ENCODE peak calls at places on chromosomes 5 and 9, in eight cellular contexts. One of them, this sample, is unnamed.

GRCh38 chr5:23146183-23146582 is 293.0 kb upstream of the CDH12 start:
- DNase-seq in small intestine: no peak
- DNase-seq in aorta: no peak
- DNase-seq in effector memory CD4-positive, alpha-beta T cell: no peak
- DNase-seq in neural progenitor cell: no peak
- DNase-seq in upper lobe of right lung: no peak
- DNase-seq in CD4-positive, CD25-positive, alpha-beta regulatory T cell: no peak
- DNase-seq in lower lobe of right lung: no peak
- DNase-seq in this sample: no peak

GRCh38 chr9:70954126-70954525 is 167.3 kb downstream of the TRPM3 start:
- DNase-seq in upper lobe of right lung: no peak
- DNase-seq in effector memory CD4-positive, alpha-beta T cell: no peak
- DNase-seq in small intestine: no peak
- DNase-seq in CD4-positive, CD25-positive, alpha-beta regulatory T cell: no peak
- DNase-seq in aorta: no peak
- DNase-seq in neural progenitor cell: peak; percentile 81
- DNase-seq in lower lobe of right lung: no peak
- DNase-seq in this sample: no peak

GRCh38 chr5:172504736-172505402 is 50.5 kb upstream of the SH3PXD2B start:
- DNase-seq in lower lobe of right lung: no peak
- DNase-seq in aorta: no peak
- DNase-seq in CD4-positive, CD25-positive, alpha-beta regulatory T cell: no peak
- DNase-seq in effector memory CD4-positive, alpha-beta T cell: no peak
- DNase-seq in upper lobe of right lung: peak; percentile 11
- DNase-seq in neural progenitor cell: no peak
- DNase-seq in small intestine: no peak
- DNase-seq in this sample: no peak

GRCh38 chr5:76735762-76736545 is 20.0 kb downstream of the F2R start:
- DNase-seq in neural progenitor cell: no peak
- DNase-seq in small intestine: no peak
- DNase-seq in effector memory CD4-positive, alpha-beta T cell: no peak
- DNase-seq in lower lobe of right lung: no peak
- DNase-seq in upper lobe of right lung: no peak
- DNase-seq in CD4-positive, CD25-positive, alpha-beta regulatory T cell: no peak
- DNase-seq in aorta: no peak
- DNase-seq in this sample: no peak

GRCh38 chr5:120454094-120454798 is 9.9 kb upstream of the PRR16 start:
- DNase-seq in small intestine: no peak
- DNase-seq in aorta: no peak
- DNase-seq in effector memory CD4-positive, alpha-beta T cell: no peak
- DNase-seq in lower lobe of right lung: no peak
- DNase-seq in CD4-positive, CD25-positive, alpha-beta regulatory T cell: no peak
- DNase-seq in neural progenitor cell: peak; percentile 42
- DNase-seq in upper lobe of right lung: no peak
- DNase-seq in this sample: no peak

GRCh38 chr5:158468444-158468843 is 609.5 kb upstream of the CLINT1 start:
- DNase-seq in aorta: no peak
- DNase-seq in upper lobe of right lung: no peak
- DNase-seq in neural progenitor cell: no peak
- DNase-seq in effector memory CD4-positive, alpha-beta T cell: no peak
- DNase-seq in CD4-positive, CD25-positive, alpha-beta regulatory T cell: no peak
- DNase-seq in lower lobe of right lung: no peak
- DNase-seq in small intestine: no peak
- DNase-seq in this sample: no peak

GRCh38 chr9:37302277-37302676 is 120.2 kb upstream of the GRHPR start:
- DNase-seq in lower lobe of right lung: no peak
- DNase-seq in CD4-positive, CD25-positive, alpha-beta regulatory T cell: peak; percentile 90
- DNase-seq in aorta: no peak
- DNase-seq in neural progenitor cell: no peak
- DNase-seq in small intestine: peak; percentile 48
- DNase-seq in effector memory CD4-positive, alpha-beta T cell: no peak
- DNase-seq in upper lobe of right lung: no peak
- DNase-seq in this sample: peak; percentile 68

GRCh38 chr5:37603072-37603471 is 224.0 kb downstream of the WDR70 start:
- DNase-seq in CD4-positive, CD25-positive, alpha-beta regulatory T cell: no peak
- DNase-seq in effector memory CD4-positive, alpha-beta T cell: no peak
- DNase-seq in small intestine: no peak
- DNase-seq in upper lobe of right lung: no peak
- DNase-seq in neural progenitor cell: no peak
- DNase-seq in lower lobe of right lung: no peak
- DNase-seq in aorta: no peak
- DNase-seq in this sample: no peak

GRCh38 chr9:137194388-137194787 is 5.9 kb downstream of the SSNA1 start:
- DNase-seq in neural progenitor cell: peak; percentile 42
- DNase-seq in upper lobe of right lung: no peak
- DNase-seq in lower lobe of right lung: no peak
- DNase-seq in CD4-positive, CD25-positive, alpha-beta regulatory T cell: no peak
- DNase-seq in small intestine: no peak
- DNase-seq in effector memory CD4-positive, alpha-beta T cell: no peak
- DNase-seq in aorta: no peak
- DNase-seq in this sample: no peak

GRCh38 chr9:137195525-137196220 is 4.9 kb downstream of the TPRN start:
- DNase-seq in aorta: no peak
- DNase-seq in upper lobe of right lung: no peak
- DNase-seq in small intestine: peak; percentile 95
- DNase-seq in CD4-positive, CD25-positive, alpha-beta regulatory T cell: no peak
- DNase-seq in lower lobe of right lung: no peak
- DNase-seq in neural progenitor cell: no peak
- DNase-seq in effector memory CD4-positive, alpha-beta T cell: no peak
- DNase-seq in this sample: no peak

GRCh38 chr9:137192859-137193258 is 4.4 kb downstream of the SSNA1 start:
- DNase-seq in neural progenitor cell: no peak
- DNase-seq in aorta: no peak
- DNase-seq in effector memory CD4-positive, alpha-beta T cell: no peak
- DNase-seq in small intestine: no peak
- DNase-seq in lower lobe of right lung: no peak
- DNase-seq in upper lobe of right lung: no peak
- DNase-seq in CD4-positive, CD25-positive, alpha-beta regulatory T cell: no peak
- DNase-seq in this sample: no peak

GRCh38 chr9:137193771-137194170 is 5.3 kb downstream of the SSNA1 start:
- DNase-seq in neural progenitor cell: no peak
- DNase-seq in upper lobe of right lung: no peak
- DNase-seq in effector memory CD4-positive, alpha-beta T cell: no peak
- DNase-seq in lower lobe of right lung: no peak
- DNase-seq in CD4-positive, CD25-positive, alpha-beta regulatory T cell: no peak
- DNase-seq in small intestine: no peak
- DNase-seq in aorta: no peak
- DNase-seq in this sample: no peak

DNA sequence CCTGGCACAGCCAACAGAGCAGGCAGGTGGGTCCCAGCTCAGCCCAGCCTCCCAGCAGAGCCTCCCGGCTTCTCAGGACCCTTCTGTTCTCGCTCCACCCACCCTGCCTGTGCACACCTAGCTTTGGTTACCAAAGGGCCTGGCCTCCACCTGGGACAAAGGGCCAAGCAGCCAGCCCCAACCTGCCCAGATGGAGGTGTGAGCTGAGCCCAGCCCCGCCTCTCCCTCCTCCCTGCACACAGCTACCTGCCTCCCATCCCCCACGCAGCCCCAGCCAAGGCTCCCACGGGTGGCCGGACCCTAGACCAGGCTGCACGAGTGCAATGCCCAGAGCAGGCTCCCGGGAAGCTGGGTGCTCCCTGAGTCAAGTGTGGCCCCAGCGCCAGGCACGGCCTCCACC is 5.6 kb downstream of the TPRN start:
- DNase-seq in CD4-positive, CD25-positive, alpha-beta regulatory T cell: no peak
- DNase-seq in small intestine: peak; percentile 87
- DNase-seq in upper lobe of right lung: no peak
- DNase-seq in effector memory CD4-positive, alpha-beta T cell: no peak
- DNase-seq in aorta: no peak
- DNase-seq in lower lobe of right lung: no peak
- DNase-seq in neural progenitor cell: no peak
- DNase-seq in this sample: no peak
- H3K4me1 ChIP-seq in CD4-positive, CD25-positive, alpha-beta regulatory T cell: peaks cover 12% of the 10 kb centered on the region
- H3K4me1 ChIP-seq in small intestine: peaks cover 2% of the 10 kb centered on the region
- H3K4me1 ChIP-seq in upper lobe of right lung: peaks cover 34% of the 10 kb centered on the region
- H3K4me1 ChIP-seq in effector memory CD4-positive, alpha-beta T cell: peaks cover 11% of the 10 kb centered on the region
- H3K4me1 ChIP-seq in aorta: no peaks in the 10 kb centered on the region
- H3K4me1 ChIP-seq in lower lobe of right lung: peaks cover 69% of the 10 kb centered on the region
- H3K4me1 ChIP-seq in neural progenitor cell: peaks cover 7% of the 10 kb centered on the region
- H3K4me1 ChIP-seq in this sample: peaks cover 14% of the 10 kb centered on the region

GRCh38 chr9:126144617-126145456 is 181.8 kb upstream of the MVB12B start:
- DNase-seq in effector memory CD4-positive, alpha-beta T cell: no peak
- DNase-seq in CD4-positive, CD25-positive, alpha-beta regulatory T cell: no peak
- DNase-seq in neural progenitor cell: no peak
- DNase-seq in upper lobe of right lung: peak; percentile 2
- DNase-seq in small intestine: no peak
- DNase-seq in lower lobe of right lung: no peak
- DNase-seq in aorta: no peak
- DNase-seq in this sample: no peak

GRCh38 chr9:126147620-126148522 is 178.8 kb upstream of the MVB12B start:
- DNase-seq in small intestine: no peak
- DNase-seq in effector memory CD4-positive, alpha-beta T cell: no peak
- DNase-seq in aorta: no peak
- DNase-seq in upper lobe of right lung: peak; percentile 3
- DNase-seq in neural progenitor cell: no peak
- DNase-seq in lower lobe of right lung: no peak
- DNase-seq in CD4-positive, CD25-positive, alpha-beta regulatory T cell: no peak
- DNase-seq in this sample: no peak

GRCh38 chr9:126145887-126146253 is 180.8 kb upstream of the MVB12B start:
- DNase-seq in lower lobe of right lung: no peak
- DNase-seq in neural progenitor cell: no peak
- DNase-seq in small intestine: no peak
- DNase-seq in aorta: no peak
- DNase-seq in upper lobe of right lung: no peak
- DNase-seq in CD4-positive, CD25-positive, alpha-beta regulatory T cell: no peak
- DNase-seq in effector memory CD4-positive, alpha-beta T cell: no peak
- DNase-seq in this sample: no peak

GRCh38 chr9:126147186-126147585 is 179.4 kb upstream of the MVB12B start:
- DNase-seq in neural progenitor cell: no peak
- DNase-seq in small intestine: no peak
- DNase-seq in lower lobe of right lung: no peak
- DNase-seq in CD4-positive, CD25-positive, alpha-beta regulatory T cell: no peak
- DNase-seq in effector memory CD4-positive, alpha-beta T cell: no peak
- DNase-seq in upper lobe of right lung: peak; percentile 21
- DNase-seq in aorta: no peak
- DNase-seq in this sample: no peak

DNA sequence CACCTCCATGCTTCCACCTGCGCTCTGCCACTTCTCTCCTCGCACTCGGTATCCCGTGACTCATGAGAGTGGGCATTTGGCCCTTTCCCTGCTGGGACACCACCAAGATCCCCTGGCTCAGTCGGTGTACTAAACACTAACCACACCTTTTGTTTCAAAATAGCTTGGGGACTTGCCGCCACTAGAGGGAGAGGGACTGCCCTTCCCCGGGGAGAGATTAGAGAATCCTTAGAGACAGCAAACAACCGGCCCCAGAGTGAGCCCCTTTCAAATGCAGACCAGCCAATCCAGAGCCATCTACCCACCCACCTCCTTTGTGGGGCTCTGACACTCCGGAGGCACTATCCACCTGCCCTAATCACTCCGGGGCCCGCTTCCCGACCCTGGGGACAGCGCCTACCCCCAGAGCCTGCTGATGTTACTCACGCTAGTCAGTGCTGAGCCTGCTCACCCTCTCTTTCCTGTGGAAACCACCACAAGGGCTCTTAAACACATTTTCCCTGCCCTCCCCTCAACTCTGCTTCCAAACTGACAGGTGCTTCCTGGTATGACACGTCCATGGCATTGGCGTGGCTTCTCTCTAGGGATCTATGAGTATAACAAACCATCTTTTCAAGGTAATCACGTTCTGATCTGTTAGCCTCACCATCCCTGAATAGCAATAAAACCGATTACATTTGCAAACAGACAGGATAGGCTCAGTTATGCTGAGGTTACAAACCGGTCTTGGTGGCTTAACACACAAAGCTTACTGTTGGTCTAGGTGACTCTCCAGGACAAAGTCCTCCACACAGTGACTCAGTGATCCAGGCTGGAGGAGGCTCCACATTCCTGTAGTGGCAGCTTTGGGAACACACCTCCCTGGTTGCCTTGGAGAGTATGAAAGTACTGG is 180.1 kb upstream of the MVB12B start:
- DNase-seq in upper lobe of right lung: peak; percentile 45
- DNase-seq in neural progenitor cell: peak; percentile 87
- DNase-seq in lower lobe of right lung: no peak
- DNase-seq in effector memory CD4-positive, alpha-beta T cell: no peak
- DNase-seq in CD4-positive, CD25-positive, alpha-beta regulatory T cell: peak; percentile 21
- DNase-seq in small intestine: peak; percentile 71
- DNase-seq in aorta: no peak
- DNase-seq in this sample: no peak
- H3K27me3 ChIP-seq in upper lobe of right lung: peaks cover 22% of the 10 kb centered on the region
- H3K27me3 ChIP-seq in neural progenitor cell: peaks cover 17% of the 10 kb centered on the region
- H3K27me3 ChIP-seq in lower lobe of right lung: peaks cover 6% of the 10 kb centered on the region
- H3K27me3 ChIP-seq in effector memory CD4-positive, alpha-beta T cell: peaks cover 9% of the 10 kb centered on the region
- H3K27me3 ChIP-seq in CD4-positive, CD25-positive, alpha-beta regulatory T cell: peaks cover 3% of the 10 kb centered on the region
- H3K27me3 ChIP-seq in small intestine: no peaks in the 10 kb centered on the region
- H3K27me3 ChIP-seq in aorta: no peaks in the 10 kb centered on the region
- H3K27me3 ChIP-seq in this sample: no peaks in the 10 kb centered on the region

DNA sequence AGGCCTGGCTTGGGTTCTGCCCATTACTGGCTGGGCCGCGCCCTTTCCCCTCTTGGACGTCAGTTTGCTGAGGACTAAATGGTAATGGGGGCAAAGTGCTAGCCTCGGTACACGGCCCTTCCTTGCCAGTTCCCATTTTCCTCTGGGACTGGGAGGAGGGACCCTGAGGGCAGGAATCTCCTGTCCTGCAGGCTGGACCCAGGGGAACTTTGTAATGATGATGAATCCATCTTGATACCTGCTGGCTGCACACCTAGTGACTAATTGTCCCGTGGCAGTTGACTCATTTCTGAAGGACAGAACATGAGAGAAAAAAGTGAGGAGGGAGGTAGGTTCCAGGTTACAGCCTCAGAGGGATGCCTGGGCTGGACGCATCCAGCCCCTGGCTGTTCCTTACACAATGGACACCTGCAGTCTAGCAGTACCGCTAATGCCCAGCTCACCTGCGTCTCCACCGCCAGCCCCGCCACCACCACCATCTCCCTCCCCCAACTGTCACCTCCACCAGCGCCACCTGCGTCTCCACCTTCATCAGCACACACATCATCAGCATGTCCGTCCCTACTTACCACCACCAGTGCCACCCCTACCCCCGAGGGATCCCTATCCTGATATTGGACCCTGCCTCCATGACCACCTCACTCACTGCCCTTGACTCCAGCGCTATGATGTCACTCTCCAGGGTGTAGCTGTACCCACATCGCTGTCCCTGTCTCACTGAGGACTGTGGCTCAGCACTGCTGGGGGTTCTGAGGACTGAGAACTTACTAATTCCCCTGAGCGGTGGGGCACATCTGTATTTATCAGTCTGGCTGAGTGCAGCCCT is 4.3 kb downstream of the CDHR2 start:
- DNase-seq in aorta: no peak
- DNase-seq in small intestine: peak; percentile 96
- DNase-seq in lower lobe of right lung: no peak
- DNase-seq in neural progenitor cell: no peak
- DNase-seq in upper lobe of right lung: no peak
- DNase-seq in CD4-positive, CD25-positive, alpha-beta regulatory T cell: no peak
- DNase-seq in effector memory CD4-positive, alpha-beta T cell: no peak
- DNase-seq in this sample: no peak
- H3K4me1 ChIP-seq in aorta: no peaks in the 10 kb centered on the region
- H3K4me1 ChIP-seq in small intestine: no peaks in the 10 kb centered on the region
- H3K4me1 ChIP-seq in lower lobe of right lung: no peaks in the 10 kb centered on the region
- H3K4me1 ChIP-seq in neural progenitor cell: peaks cover 5% of the 10 kb centered on the region
- H3K4me1 ChIP-seq in upper lobe of right lung: no peaks in the 10 kb centered on the region
- H3K4me1 ChIP-seq in CD4-positive, CD25-positive, alpha-beta regulatory T cell: peaks cover 22% of the 10 kb centered on the region
- H3K4me1 ChIP-seq in effector memory CD4-positive, alpha-beta T cell: peaks cover 32% of the 10 kb centered on the region
- H3K4me1 ChIP-seq in this sample: peaks cover 38% of the 10 kb centered on the region

GRCh38 chr5:170753311-170753710 is 30.2 kb upstream of the GABRP start:
- DNase-seq in lower lobe of right lung: no peak
- DNase-seq in aorta: no peak
- DNase-seq in effector memory CD4-positive, alpha-beta T cell: no peak
- DNase-seq in CD4-positive, CD25-positive, alpha-beta regulatory T cell: no peak
- DNase-seq in upper lobe of right lung: no peak
- DNase-seq in small intestine: no peak
- DNase-seq in neural progenitor cell: no peak
- DNase-seq in this sample: no peak

GRCh38 chr5:170752257-170753215 is 31.0 kb upstream of the GABRP start:
- DNase-seq in small intestine: peak; percentile 35
- DNase-seq in aorta: no peak
- DNase-seq in effector memory CD4-positive, alpha-beta T cell: no peak
- DNase-seq in CD4-positive, CD25-positive, alpha-beta regulatory T cell: no peak
- DNase-seq in lower lobe of right lung: no peak
- DNase-seq in neural progenitor cell: no peak
- DNase-seq in upper lobe of right lung: no peak
- DNase-seq in this sample: no peak

GRCh38 chr5:170748986-170749385 is 34.5 kb upstream of the GABRP start:
- DNase-seq in upper lobe of right lung: no peak
- DNase-seq in aorta: no peak
- DNase-seq in lower lobe of right lung: no peak
- DNase-seq in neural progenitor cell: no peak
- DNase-seq in CD4-positive, CD25-positive, alpha-beta regulatory T cell: no peak
- DNase-seq in small intestine: no peak
- DNase-seq in effector memory CD4-positive, alpha-beta T cell: no peak
- DNase-seq in this sample: no peak

GRCh38 chr5:170749911-170750431 is 33.6 kb upstream of the GABRP start:
- DNase-seq in CD4-positive, CD25-positive, alpha-beta regulatory T cell: no peak
- DNase-seq in upper lobe of right lung: no peak
- DNase-seq in lower lobe of right lung: no peak
- DNase-seq in neural progenitor cell: no peak
- DNase-seq in aorta: no peak
- DNase-seq in small intestine: peak; percentile 70
- DNase-seq in effector memory CD4-positive, alpha-beta T cell: no peak
- DNase-seq in this sample: no peak

DNA sequence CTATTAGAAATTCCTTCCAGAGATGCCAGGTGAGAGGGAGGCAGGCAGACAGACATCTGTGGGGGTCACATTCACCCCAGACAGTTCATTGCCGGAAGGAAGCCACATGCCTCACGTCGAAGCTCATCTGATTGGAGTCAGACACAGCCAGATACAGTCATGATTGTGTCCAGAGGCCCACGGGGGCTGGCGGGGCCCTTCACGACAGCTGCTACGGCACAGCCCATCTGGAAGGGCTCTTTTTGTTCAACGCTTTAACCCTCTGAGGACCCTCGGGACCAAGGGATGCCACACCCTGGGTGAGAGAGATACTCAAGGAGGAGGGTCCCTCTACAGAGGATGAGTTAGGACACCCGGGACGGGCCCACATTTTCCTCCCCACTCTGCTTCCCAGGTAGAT is 31.9 kb upstream of the GABRP start:
- DNase-seq in aorta: no peak
- DNase-seq in small intestine: no peak
- DNase-seq in neural progenitor cell: no peak
- DNase-seq in lower lobe of right lung: no peak
- DNase-seq in effector memory CD4-positive, alpha-beta T cell: no peak
- DNase-seq in CD4-positive, CD25-positive, alpha-beta regulatory T cell: no peak
- DNase-seq in upper lobe of right lung: no peak
- DNase-seq in this sample: no peak
- H3K27me3 ChIP-seq in aorta: no peaks in the 10 kb centered on the region
- H3K27me3 ChIP-seq in small intestine: no peaks in the 10 kb centered on the region
- H3K27me3 ChIP-seq in neural progenitor cell: no peaks in the 10 kb centered on the region
- H3K27me3 ChIP-seq in lower lobe of right lung: no peaks in the 10 kb centered on the region
- H3K27me3 ChIP-seq in effector memory CD4-positive, alpha-beta T cell: no peaks in the 10 kb centered on the region
- H3K27me3 ChIP-seq in CD4-positive, CD25-positive, alpha-beta regulatory T cell: peaks cover 2% of the 10 kb centered on the region
- H3K27me3 ChIP-seq in upper lobe of right lung: peaks cover 3% of the 10 kb centered on the region
- H3K27me3 ChIP-seq in this sample: no peaks in the 10 kb centered on the region

This sample was measured in CD4-positive, alpha-beta memory T cell.